ENCODE peak calls at places on chromosomes 12 and 14, in five cellular contexts. O is LoVo, L is endothelial cell, S is AG20443, N is A172. E is an unnamed sample.

GRCh38 chr12:74401966-74402365 is 135.7 kb upstream of the ATXN7L3B start:
- DNase-seq in S (no peak), O (no peak), L (no peak), N (no peak), E (peak; percentile 53)

GRCh38 chr12:31444801-31445200 is 118.9 kb upstream of the SINHCAF start:
- DNase-seq in L (no peak), O (no peak), S (no peak), N (no peak), E (no peak)

GRCh38 chr14:91380610-91381371 is 36.8 kb downstream of the CCDC88C start:
- DNase-seq in S (no peak), N (no peak), O (no peak), L (no peak), E (no peak)

GRCh38 chr14:103550451-103551337 is 11.8 kb downstream of the BAG5 start:
- DNase-seq in N (no peak), S (no peak), L (no peak), O (no peak), E (no peak)

GRCh38 chr14:103427485-103428443 is 42.5 kb downstream of the MARK3 start:
- DNase-seq in O (no peak), S (no peak), L (no peak), N (peak; percentile 86), E (no peak)

GRCh38 chr12:51405801-51406207 is 14.6 kb upstream of the GALNT6 start:
- DNase-seq in N (no peak), S (peak; percentile 1), O (no peak), L (no peak), E (no peak)

GRCh38 chr12:77167801-77168200 is 102.4 kb upstream of the E2F7 start:
- DNase-seq in L (no peak), S (no peak), O (no peak), N (no peak), E (no peak)

GRCh38 chr12:93079976-93080375 is 150.9 kb upstream of the EEA1 start:
- DNase-seq in N (no peak), S (no peak), L (no peak), O (no peak), E (no peak)

GRCh38 chr12:56385873-56386272 is 23.2 kb upstream of the APOF start:
- DNase-seq in L (no peak), N (no peak), O (peak; percentile 32), S (no peak), E (peak; percentile 3)

GRCh38 chr12:34292736-34293625 is 270.7 kb downstream of the ALG10 start:
- DNase-seq in S (no peak), L (no peak), O (peak; percentile 7), N (no peak), E (no peak)

GRCh38 chr14:98446508-98446907 is 825.5 kb downstream of the BCL11B start:
- DNase-seq in N (no peak), O (no peak), S (no peak), L (no peak), E (no peak)

GRCh38 chr14:84959796-84960515 is 570.0 kb upstream of the FLRT2 start:
- DNase-seq in O (no peak), S (no peak), N (no peak), L (no peak), E (no peak)

GRCh38 chr14:75044322-75044721 is 6.9 kb downstream of the MLH3 start:
- DNase-seq in L (no peak), O (peak; percentile 16), S (peak; percentile 31), N (peak; percentile 38), E (no peak)

GRCh38 chr12:12081836-12082497 is 11.2 kb downstream of the BCL2L14 start:
- DNase-seq in L (peak; percentile 12), O (peak; percentile 74), S (peak; percentile 74), N (peak; percentile 25), E (peak; percentile 29)

GRCh38 chr12:76144253-76144564 is 59.7 kb upstream of the NAP1L1 start:
- DNase-seq in S (no peak), N (no peak), L (no peak), O (no peak), E (no peak)

GRCh38 chr14:103542545-103543088 is 13.6 kb downstream of the TRMT61A start:
- DNase-seq in S (peak; percentile 83), O (no peak), N (peak; percentile 57), L (peak; percentile 60), E (no peak)

GRCh38 chr12:3753549-3754284 is 808 bp upstream of the CRACR2A start:
- DNase-seq in N (no peak), L (no peak), O (no peak), S (peak; percentile 62), E (no peak)

GRCh38 chr14:98507269-98507668 is 764.7 kb downstream of the BCL11B start:
- DNase-seq in N (no peak), L (no peak), S (no peak), O (no peak), E (no peak)

GRCh38 chr12:85309180-85309579 is 29.2 kb downstream of the ALX1 start:
- DNase-seq in S (no peak), L (no peak), O (no peak), N (no peak), E (no peak)

GRCh38 chr14:68865542-68865941 is 72.7 kb upstream of the ZFP36L1 start:
- DNase-seq in N (no peak), O (no peak), L (no peak), S (no peak), E (no peak)

GRCh38 chr14:92465353-92466067 is 48.1 kb upstream of the RIN3 start:
- DNase-seq in L (no peak), S (no peak), N (no peak), O (no peak), E (no peak)

GRCh38 chr12:93325855-93326254 is 51.9 kb upstream of the NUDT4 start:
- DNase-seq in O (no peak), L (no peak), S (peak; percentile 66), N (peak; percentile 85), E (no peak)

GRCh38 chr14:93009471-93010117 is 86.6 kb downstream of the CHGA start:
- DNase-seq in N (no peak), L (no peak), S (peak; percentile 81), O (no peak), E (no peak)